ENCODE peak calls at places on chromosomes 16 and 17, in seven cellular contexts. One of them, this sample, is unnamed.

GRCh38 chr16:54533856-54534490 is 247.4 kb upstream of the IRX3 start:
- DNase-seq in WTC11: no peak
- DNase-seq in sigmoid colon: no peak
- DNase-seq in A549: no peak
- DNase-seq in epithelial cell of esophagus: no peak
- DNase-seq in cardiac fibroblast: no peak
- DNase-seq in neural crest cell: no peak
- DNase-seq in this sample: no peak

GRCh38 chr16:77977336-77977735 is 45.0 kb upstream of the CLEC3A start:
- DNase-seq in epithelial cell of esophagus: no peak
- DNase-seq in cardiac fibroblast: no peak
- DNase-seq in neural crest cell: no peak
- DNase-seq in sigmoid colon: no peak
- DNase-seq in A549: no peak
- DNase-seq in WTC11: no peak
- DNase-seq in this sample: no peak

GRCh38 chr17:2705263-2705662 is 6.3 kb downstream of the CLUH start:
- DNase-seq in epithelial cell of esophagus: no peak
- DNase-seq in A549: no peak
- DNase-seq in WTC11: no peak
- DNase-seq in cardiac fibroblast: peak
- DNase-seq in neural crest cell: no peak
- DNase-seq in sigmoid colon: peak
- DNase-seq in this sample: no peak

GRCh38 chr16:70684146-70685060 is 1.4 kb downstream of the MTSS2 start:
- DNase-seq in WTC11: no peak
- DNase-seq in sigmoid colon: no peak
- DNase-seq in A549: no peak
- DNase-seq in neural crest cell: no peak
- DNase-seq in epithelial cell of esophagus: no peak
- DNase-seq in cardiac fibroblast: no peak
- DNase-seq in this sample: no peak

GRCh38 chr17:41864498-41864836 is 756 bp downstream of the KLHL11 start:
- DNase-seq in cardiac fibroblast: no peak
- DNase-seq in epithelial cell of esophagus: no peak
- DNase-seq in WTC11: peak
- DNase-seq in A549: no peak
- DNase-seq in neural crest cell: no peak
- DNase-seq in sigmoid colon: peak
- DNase-seq in this sample: peak

GRCh38 chr17:71402661-71403141 is 718.1 kb upstream of the SOX9 start:
- DNase-seq in WTC11: no peak
- DNase-seq in neural crest cell: no peak
- DNase-seq in epithelial cell of esophagus: peak
- DNase-seq in sigmoid colon: no peak
- DNase-seq in A549: peak
- DNase-seq in cardiac fibroblast: no peak
- DNase-seq in this sample: no peak

GRCh38 chr16:74322301-74322710 is 25.7 kb downstream of the PSMD7 start:
- DNase-seq in WTC11: no peak
- DNase-seq in A549: no peak
- DNase-seq in epithelial cell of esophagus: no peak
- DNase-seq in sigmoid colon: no peak
- DNase-seq in cardiac fibroblast: peak
- DNase-seq in neural crest cell: no peak
- DNase-seq in this sample: no peak

GRCh38 chr16:72939247-72939646 is 108.7 kb downstream of the ZFHX3 start:
- DNase-seq in WTC11: no peak
- DNase-seq in sigmoid colon: peak
- DNase-seq in cardiac fibroblast: peak
- DNase-seq in neural crest cell: no peak
- DNase-seq in epithelial cell of esophagus: peak
- DNase-seq in A549: peak
- DNase-seq in this sample: no peak

GRCh38 chr16:82395212-82395611 is 225.2 kb upstream of the MPHOSPH6 start:
- DNase-seq in cardiac fibroblast: no peak
- DNase-seq in WTC11: no peak
- DNase-seq in sigmoid colon: no peak
- DNase-seq in neural crest cell: no peak
- DNase-seq in A549: no peak
- DNase-seq in epithelial cell of esophagus: no peak
- DNase-seq in this sample: no peak

GRCh38 chr16:55510185-55510805 is 1.4 kb downstream of the LPCAT2 start:
- DNase-seq in A549: no peak
- DNase-seq in cardiac fibroblast: no peak
- DNase-seq in sigmoid colon: no peak
- DNase-seq in neural crest cell: no peak
- DNase-seq in epithelial cell of esophagus: no peak
- DNase-seq in WTC11: no peak
- DNase-seq in this sample: no peak

GRCh38 chr16:54934536-54935410 is 4.1 kb downstream of the IRX5 start:
- DNase-seq in neural crest cell: peak
- DNase-seq in A549: no peak
- DNase-seq in cardiac fibroblast: no peak
- DNase-seq in sigmoid colon: no peak
- DNase-seq in WTC11: peak
- DNase-seq in epithelial cell of esophagus: peak
- DNase-seq in this sample: no peak

GRCh38 chr16:13919330-13919682 is 648 bp upstream of the ERCC4 start:
- DNase-seq in A549: peak
- DNase-seq in sigmoid colon: no peak
- DNase-seq in cardiac fibroblast: peak
- DNase-seq in WTC11: no peak
- DNase-seq in epithelial cell of esophagus: peak
- DNase-seq in neural crest cell: no peak
- DNase-seq in this sample: no peak

GRCh38 chr16:3950343-3951193 is 70.1 kb upstream of the CREBBP start:
- DNase-seq in WTC11: no peak
- DNase-seq in sigmoid colon: peak
- DNase-seq in cardiac fibroblast: peak
- DNase-seq in epithelial cell of esophagus: peak
- DNase-seq in neural crest cell: no peak
- DNase-seq in A549: no peak
- DNase-seq in this sample: no peak

GRCh38 chr17:34246436-34246835 is 8.6 kb upstream of the CCL2 start:
- DNase-seq in sigmoid colon: no peak
- DNase-seq in cardiac fibroblast: no peak
- DNase-seq in neural crest cell: no peak
- DNase-seq in epithelial cell of esophagus: no peak
- DNase-seq in WTC11: no peak
- DNase-seq in A549: no peak
- DNase-seq in this sample: no peak

GRCh38 chr17:41284546-41284945 is 9.0 kb downstream of the KRTAP9-7 start:
- DNase-seq in epithelial cell of esophagus: peak
- DNase-seq in sigmoid colon: no peak
- DNase-seq in cardiac fibroblast: no peak
- DNase-seq in neural crest cell: no peak
- DNase-seq in A549: no peak
- DNase-seq in WTC11: no peak
- DNase-seq in this sample: no peak

GRCh38 chr16:86531193-86531550 is 20.8 kb downstream of the FOXF1 start:
- DNase-seq in neural crest cell: no peak
- DNase-seq in sigmoid colon: peak
- DNase-seq in A549: no peak
- DNase-seq in cardiac fibroblast: peak
- DNase-seq in WTC11: no peak
- DNase-seq in epithelial cell of esophagus: no peak
- DNase-seq in this sample: no peak

GRCh38 chr17:32267690-32268205 is 2.1 kb downstream of the RHBDL3 start:
- DNase-seq in neural crest cell: no peak
- DNase-seq in epithelial cell of esophagus: peak
- DNase-seq in WTC11: peak
- DNase-seq in sigmoid colon: no peak
- DNase-seq in A549: no peak
- DNase-seq in cardiac fibroblast: no peak
- DNase-seq in this sample: no peak

GRCh38 chr17:82410014-82410716 is 8.0 kb upstream of the HEXD start:
- DNase-seq in sigmoid colon: no peak
- DNase-seq in neural crest cell: no peak
- DNase-seq in WTC11: no peak
- DNase-seq in epithelial cell of esophagus: no peak
- DNase-seq in A549: no peak
- DNase-seq in cardiac fibroblast: no peak
- DNase-seq in this sample: no peak

GRCh38 chr16:89638455-89638854 is 19.1 kb downstream of the CHMP1A start:
- DNase-seq in sigmoid colon: no peak
- DNase-seq in neural crest cell: no peak
- DNase-seq in A549: no peak
- DNase-seq in WTC11: no peak
- DNase-seq in epithelial cell of esophagus: no peak
- DNase-seq in cardiac fibroblast: no peak
- DNase-seq in this sample: no peak

GRCh38 chr17:48027322-48027981 is 10.1 kb downstream of the COPZ2 start:
- DNase-seq in WTC11: no peak
- DNase-seq in epithelial cell of esophagus: no peak
- DNase-seq in neural crest cell: no peak
- DNase-seq in cardiac fibroblast: no peak
- DNase-seq in A549: no peak
- DNase-seq in sigmoid colon: no peak
- DNase-seq in this sample: no peak

GRCh38 chr16:82432261-82432660 is 194.5 kb upstream of the CDH13 start:
- DNase-seq in neural crest cell: no peak
- DNase-seq in sigmoid colon: no peak
- DNase-seq in WTC11: no peak
- DNase-seq in A549: no peak
- DNase-seq in epithelial cell of esophagus: peak
- DNase-seq in cardiac fibroblast: no peak
- DNase-seq in this sample: no peak

GRCh38 chr17:80789356-80789902 is 202.2 kb upstream of the CHMP6 start:
- DNase-seq in WTC11: no peak
- DNase-seq in neural crest cell: no peak
- DNase-seq in sigmoid colon: peak
- DNase-seq in A549: peak
- DNase-seq in cardiac fibroblast: peak
- DNase-seq in epithelial cell of esophagus: peak
- DNase-seq in this sample: no peak

GRCh38 chr16:87850009-87851006 is 19.0 kb downstream of the SLC7A5 start:
- DNase-seq in cardiac fibroblast: peak
- DNase-seq in A549: no peak
- DNase-seq in sigmoid colon: no peak
- DNase-seq in neural crest cell: peak
- DNase-seq in WTC11: peak
- DNase-seq in epithelial cell of esophagus: peak
- DNase-seq in this sample: peak

GRCh38 chr16:24685539-24686432 is 43.7 kb upstream of the TNRC6A start:
- DNase-seq in epithelial cell of esophagus: peak
- DNase-seq in WTC11: peak
- DNase-seq in A549: peak
- DNase-seq in neural crest cell: peak
- DNase-seq in cardiac fibroblast: peak
- DNase-seq in sigmoid colon: peak
- DNase-seq in this sample: no peak

DNA sequence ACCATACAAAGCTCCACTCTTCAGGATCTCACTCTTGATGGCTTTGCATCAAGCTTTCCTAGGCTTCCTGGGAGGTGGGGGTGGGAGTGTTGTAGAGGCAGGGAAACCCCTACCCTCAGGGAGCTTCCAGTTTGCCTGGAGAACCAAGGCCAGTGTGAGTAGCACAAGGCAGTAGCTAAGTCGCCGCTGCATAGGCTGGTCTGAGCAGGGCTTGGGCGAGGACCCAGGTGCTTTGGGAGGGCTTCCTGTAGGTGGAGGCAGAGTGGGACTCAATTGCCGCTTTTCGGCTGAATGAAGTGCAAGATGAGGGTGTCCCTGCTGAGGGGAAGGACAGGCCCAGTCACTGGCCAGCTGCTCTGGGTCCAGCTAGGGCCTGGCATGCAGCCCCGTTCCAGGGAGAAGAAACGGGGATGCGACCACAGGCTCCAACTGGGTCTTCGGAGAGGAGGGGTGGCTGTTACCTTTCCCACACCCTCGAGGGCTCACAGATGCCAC is 3.9 kb downstream of the CD79B start:
- DNase-seq in epithelial cell of esophagus: no peak
- DNase-seq in cardiac fibroblast: no peak
- DNase-seq in WTC11: no peak
- DNase-seq in A549: no peak
- DNase-seq in sigmoid colon: no peak
- DNase-seq in neural crest cell: no peak
- DNase-seq in this sample: no peak
- TF ChIP-seq CTCF in epithelial cell of esophagus: no peak
- TF ChIP-seq CTCF in cardiac fibroblast: no peak
- TF ChIP-seq CTCF in WTC11: no peak
- TF ChIP-seq CTCF in A549: no peak
- TF ChIP-seq CTCF in sigmoid colon: no peak
- TF ChIP-seq CTCF in neural crest cell: no peak
- TF ChIP-seq CTCF in this sample: no peak

DNA sequence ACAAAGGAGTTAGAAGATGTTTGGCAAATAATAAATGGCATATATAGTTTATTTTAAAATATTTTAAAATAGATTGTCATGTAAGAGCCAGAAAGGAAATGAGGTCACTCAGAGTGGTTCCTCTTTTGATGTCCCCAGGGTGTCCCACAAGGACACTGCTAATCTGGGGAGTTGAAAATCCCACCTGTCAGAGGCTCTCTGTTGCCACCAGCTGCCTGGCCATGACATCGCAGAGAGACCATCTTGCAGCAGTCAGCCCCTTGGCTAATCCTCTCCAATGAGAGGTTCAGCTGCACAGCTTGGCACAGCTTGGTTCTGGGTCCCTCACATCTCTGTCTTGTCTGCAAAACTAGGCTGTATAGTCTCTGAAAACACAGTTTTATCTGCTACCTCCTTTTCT is 11.0 kb upstream of the RBFOX1 start:
- DNase-seq in WTC11: no peak
- DNase-seq in cardiac fibroblast: no peak
- DNase-seq in sigmoid colon: no peak
- DNase-seq in neural crest cell: no peak
- DNase-seq in epithelial cell of esophagus: no peak
- DNase-seq in A549: no peak
- DNase-seq in this sample: no peak
- TF ChIP-seq CTCF in WTC11: no peak
- TF ChIP-seq CTCF in cardiac fibroblast: no peak
- TF ChIP-seq CTCF in sigmoid colon: no peak
- TF ChIP-seq CTCF in neural crest cell: no peak
- TF ChIP-seq CTCF in epithelial cell of esophagus: no peak
- TF ChIP-seq CTCF in A549: no peak
- TF ChIP-seq CTCF in this sample: no peak

GRCh38 chr16:50509521-50510341 is 38.5 kb upstream of the NKD1 start:
- DNase-seq in epithelial cell of esophagus: peak
- DNase-seq in A549: no peak
- DNase-seq in sigmoid colon: no peak
- DNase-seq in WTC11: peak
- DNase-seq in cardiac fibroblast: peak
- DNase-seq in neural crest cell: peak
- DNase-seq in this sample: peak
- TF ChIP-seq CTCF in epithelial cell of esophagus: peak
- TF ChIP-seq CTCF in A549: peak
- TF ChIP-seq CTCF in sigmoid colon: no peak
- TF ChIP-seq CTCF in WTC11: peak
- TF ChIP-seq CTCF in cardiac fibroblast: peak
- TF ChIP-seq CTCF in neural crest cell: peak
- TF ChIP-seq CTCF in this sample: peak

DNA sequence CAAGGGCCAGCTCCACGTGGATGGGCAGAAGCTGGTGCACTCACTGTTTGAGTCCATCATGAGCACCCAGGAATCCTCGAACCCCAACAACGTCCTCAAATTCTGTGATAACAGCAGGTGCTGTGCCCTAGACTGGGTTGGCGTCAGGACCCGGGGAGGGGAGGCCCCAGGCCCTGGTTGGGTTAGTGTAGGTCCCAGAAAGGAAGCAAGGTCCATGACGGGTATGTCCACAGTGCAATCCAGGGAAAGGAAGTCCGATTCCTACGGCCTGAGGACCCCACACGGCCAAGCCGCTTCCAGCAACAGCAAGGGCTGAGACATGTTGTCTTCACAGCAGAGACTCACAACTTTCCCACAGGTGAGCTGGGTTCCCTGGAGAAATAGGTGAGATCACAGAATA is 7.2 kb downstream of the PFAS start:
- DNase-seq in sigmoid colon: no peak
- DNase-seq in WTC11: no peak
- DNase-seq in epithelial cell of esophagus: no peak
- DNase-seq in A549: no peak
- DNase-seq in neural crest cell: no peak
- DNase-seq in cardiac fibroblast: no peak
- DNase-seq in this sample: no peak
- TF ChIP-seq CTCF in sigmoid colon: no peak
- TF ChIP-seq CTCF in WTC11: no peak
- TF ChIP-seq CTCF in epithelial cell of esophagus: no peak
- TF ChIP-seq CTCF in A549: no peak
- TF ChIP-seq CTCF in neural crest cell: no peak
- TF ChIP-seq CTCF in cardiac fibroblast: no peak
- TF ChIP-seq CTCF in this sample: no peak

This sample was measured in natural killer cell.